ENCODE peak calls at places on chromosome 1, in nine cellular contexts. S is bronchial epithelial cell, K is fibroblast of lung, Z is astrocyte of the spinal cord, H is neural crest cell, N is body of pancreas, B is colonic mucosa, M is AG09309, V is A549. D is an unnamed sample.

GRCh38 chr1:238738942-238739341 is 647.4 kb upstream of the CHRM3 start:
- DNase-seq in H (no peak), M (peak; percentile 34), S (no peak), B (no peak), V (no peak), N (no peak), K (peak; percentile 0), Z (peak; percentile 27), D (peak; percentile 6)

GRCh38 chr1:115469703-115470476 is 131.8 kb upstream of the NGF start:
- DNase-seq in H (peak; percentile 25), V (peak; percentile 41), M (no peak), N (peak; percentile 59), S (peak; percentile 79), Z (peak; percentile 50), B (peak; percentile 67), K (peak; percentile 37), D (peak; percentile 41)

GRCh38 chr1:85328713-85329376 is 52.4 kb upstream of the BCL10 start:
- DNase-seq in N (no peak), S (peak; percentile 98), M (peak; percentile 94), H (no peak), V (peak; percentile 77), Z (peak; percentile 97), K (peak; percentile 89), B (no peak), D (peak; percentile 99)

GRCh38 chr1:217078010-217078704 is 354.9 kb upstream of the ESRRG start:
- DNase-seq in B (no peak), K (peak; percentile 21), N (no peak), Z (peak; percentile 37), M (no peak), V (no peak), H (no peak), S (peak; percentile 9), D (no peak)

GRCh38 chr1:77639056-77639455 is 43.4 kb downstream of the ZZZ3 start:
- DNase-seq in M (peak; percentile 13), B (no peak), Z (no peak), V (no peak), K (peak; percentile 45), S (peak; percentile 79), N (no peak), H (no peak), D (peak; percentile 59)

GRCh38 chr1:63022319-63022718 is 238.4 kb downstream of the ATG4C start:
- DNase-seq in Z (no peak), N (no peak), V (no peak), K (no peak), S (no peak), M (no peak), H (no peak), B (no peak), D (no peak)

GRCh38 chr1:206590025-206590834 is 22.0 kb downstream of the EIF2D start:
- DNase-seq in M (no peak), B (no peak), H (no peak), Z (peak; percentile 78), V (no peak), K (peak; percentile 61), S (peak; percentile 98), N (no peak), D (peak; percentile 53)

GRCh38 chr1:154014154-154014910 is 23.8 kb downstream of the RPS27 start:
- DNase-seq in Z (peak; percentile 19), K (peak; percentile 72), S (peak; percentile 53), B (no peak), H (no peak), N (no peak), V (no peak), M (peak; percentile 35), D (peak; percentile 48)

GRCh38 chr1:28199328-28200233 is 23.1 kb upstream of the PTAFR start:
- DNase-seq in Z (no peak), K (no peak), V (no peak), S (no peak), H (no peak), M (no peak), N (no peak), B (peak; percentile 36), D (no peak)

GRCh38 chr1:145997156-145998023 is 1.0 kb upstream of the TXNIP start:
- DNase-seq in Z (no peak), V (no peak), S (no peak), H (no peak), N (no peak), K (no peak), B (no peak), M (no peak), D (no peak)

GRCh38 chr1:232622981-232623380 is 7.0 kb downstream of the SIPA1L2 start:
- DNase-seq in S (no peak), V (no peak), N (no peak), K (no peak), M (no peak), Z (peak; percentile 47), B (peak; percentile 74), H (no peak), D (no peak)

GRCh38 chr1:166479052-166479631 is 312.3 kb upstream of the FAM78B start:
- DNase-seq in V (no peak), K (peak; percentile 32), S (peak; percentile 48), Z (peak; percentile 25), B (peak; percentile 60), N (peak; percentile 62), H (peak; percentile 54), M (no peak), D (peak; percentile 29)

GRCh38 chr1:167221126-167221803 is 579 bp downstream of the POU2F1 start:
- DNase-seq in S (no peak), Z (no peak), M (no peak), N (no peak), B (peak; percentile 61), K (no peak), H (peak; percentile 49), V (no peak), D (no peak)

GRCh38 chr1:244964112-244964971 is 100.0 kb upstream of the HNRNPU start:
- DNase-seq in B (peak; percentile 71), H (no peak), N (no peak), S (peak; percentile 16), M (peak; percentile 63), Z (peak; percentile 85), K (peak; percentile 83), V (no peak), D (peak; percentile 82)

GRCh38 chr1:234611153-234611798 is 1.3 kb upstream of the IRF2BP2 start:
- DNase-seq in Z (peak; percentile 94), H (peak; percentile 32), M (no peak), N (no peak), B (peak; percentile 83), K (peak; percentile 91), V (peak; percentile 71), S (peak; percentile 91), D (peak; percentile 94)

GRCh38 chr1:191757003-191757402 is 401.3 kb upstream of the RGS18 start:
- DNase-seq in N (no peak), S (no peak), H (no peak), M (no peak), Z (peak; percentile 67), K (peak; percentile 42), B (no peak), V (no peak), D (no peak)

GRCh38 chr1:109910963-109911798 is 532 bp downstream of the CSF1 start:
- DNase-seq in S (no peak), V (no peak), H (peak; percentile 14), Z (no peak), B (no peak), M (no peak), K (no peak), N (peak; percentile 36), D (no peak)

DNA sequence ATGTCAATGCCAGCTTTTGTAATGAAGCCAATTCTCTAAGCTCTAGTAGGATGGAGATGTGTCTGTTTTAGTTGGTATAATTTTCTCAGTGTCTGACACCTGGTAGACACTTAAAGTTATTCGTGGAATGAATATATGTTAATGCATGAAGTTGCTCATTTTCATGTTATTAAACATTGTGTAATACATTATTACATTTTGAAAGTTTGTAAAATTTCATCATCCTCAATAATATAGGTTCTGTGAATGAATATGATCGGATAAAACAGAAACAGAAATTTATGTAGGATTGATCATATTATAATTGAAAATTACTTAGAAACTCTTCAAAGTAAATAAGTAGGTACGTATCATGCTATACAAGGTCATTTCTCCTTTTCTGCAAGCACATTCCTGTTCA is 625.3 kb downstream of the PLA2G4A start:
- DNase-seq in N (no peak), H (no peak), M (no peak), S (no peak), V (no peak), Z (no peak), K (no peak), B (no peak), D (no peak)
- TF ChIP-seq CTCF in N (no peak), H (no peak), M (no peak), S (no peak), V (no peak), Z (no peak), K (no peak), B (no peak), D (no peak)

DNA sequence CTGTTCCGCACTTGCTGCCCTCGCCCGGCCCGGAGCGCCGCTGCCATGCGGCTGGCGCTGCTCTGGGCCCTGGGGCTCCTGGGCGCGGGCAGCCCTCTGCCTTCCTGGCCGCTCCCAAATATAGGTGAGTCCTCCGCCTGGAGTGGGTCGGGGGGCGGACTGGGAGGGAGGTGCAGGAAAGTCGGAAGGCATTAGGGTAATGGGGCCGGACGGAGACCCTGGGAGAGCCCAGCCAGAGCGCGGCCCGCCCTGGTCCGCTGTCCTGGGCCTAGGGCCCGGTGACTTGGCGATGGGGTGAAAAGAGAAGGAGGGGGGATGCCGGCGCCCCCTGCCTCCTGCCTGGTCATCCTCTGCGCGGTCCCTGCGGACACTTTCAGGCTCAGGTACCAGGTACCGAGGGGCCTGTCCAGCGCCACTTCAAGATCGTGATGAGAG is 243 bp downstream of the ADAM15 start:
- DNase-seq in N (no peak), V (no peak), B (no peak), M (no peak), H (no peak), Z (no peak), S (no peak), K (no peak), D (no peak)
- TF ChIP-seq CTCF in N (no peak), V (no peak), B (no peak), M (no peak), H (no peak), Z (no peak), S (peak; percentile 6), K (no peak), D (no peak)

GRCh38 chr1:195580988-195581387 is 1027.3 kb downstream of the KCNT2 start:
- DNase-seq in S (no peak), H (no peak), K (no peak), N (no peak), Z (no peak), V (peak; percentile 17), M (no peak), B (no peak), D (no peak)
- TF ChIP-seq CTCF in S (no peak), H (peak; percentile 55), K (peak; percentile 11), N (no peak), Z (peak; percentile 14), V (no peak), M (no peak), B (no peak), D (no peak)

GRCh38 chr1:30100186-30100862 is 623.1 kb downstream of the MATN1 start:
- DNase-seq in N (no peak), Z (no peak), H (no peak), S (no peak), M (no peak), K (no peak), V (no peak), B (no peak), D (no peak)
- TF ChIP-seq CTCF in N (no peak), Z (no peak), H (no peak), S (no peak), M (no peak), K (no peak), V (no peak), B (no peak), D (no peak)

D was measured in AG10803.